ENCODE peak calls at places on chromosome 19, in four cellular contexts. M is cardiac fibroblast, T is IMR-90, R is BJ. Q is an unnamed sample.

GRCh38 chr19:676343-677105 is at the start of gene FSTL3:
- DNase-seq in M (peak; percentile 43), T (no peak), R (no peak), Q (no peak)

GRCh38 chr19:23776507-23777205 is 18.0 kb upstream of the ZNF681 start:
- DNase-seq in M (no peak), T (no peak), R (no peak), Q (no peak)

GRCh38 chr19:55379161-55379560 is 2.5 kb downstream of the TMEM190 start:
- DNase-seq in M (no peak), T (no peak), R (no peak), Q (no peak)

GRCh38 chr19:3291644-3292043 is 67.2 kb downstream of the CELF5 start:
- DNase-seq in M (no peak), T (no peak), R (no peak), Q (no peak)

GRCh38 chr19:3159565-3159964 is 19.0 kb upstream of the S1PR4 start:
- DNase-seq in M (no peak), T (no peak), R (no peak), Q (no peak)

GRCh38 chr19:11539495-11540365 is 1.1 kb downstream of the CNN1 start:
- DNase-seq in M (no peak), T (peak; percentile 22), R (no peak), Q (no peak)

GRCh38 chr19:48900477-48901452 is 653 bp downstream of the NUCB1 start:
- DNase-seq in M (peak; percentile 58), T (peak; percentile 35), R (no peak), Q (peak; percentile 20)

GRCh38 chr19:33430674-33431277 is 57.3 kb downstream of the CEBPG start:
- DNase-seq in M (peak; percentile 73), T (peak; percentile 61), R (no peak), Q (peak; percentile 39)

GRCh38 chr19:49916839-49917733 is 11.9 kb upstream of the ATF5 start:
- DNase-seq in M (no peak), T (no peak), R (no peak), Q (peak; percentile 20)
- TF ChIP-seq CTCF in M (peak; percentile 3), T (no peak), R (no peak), Q (peak; percentile 64)

DNA sequence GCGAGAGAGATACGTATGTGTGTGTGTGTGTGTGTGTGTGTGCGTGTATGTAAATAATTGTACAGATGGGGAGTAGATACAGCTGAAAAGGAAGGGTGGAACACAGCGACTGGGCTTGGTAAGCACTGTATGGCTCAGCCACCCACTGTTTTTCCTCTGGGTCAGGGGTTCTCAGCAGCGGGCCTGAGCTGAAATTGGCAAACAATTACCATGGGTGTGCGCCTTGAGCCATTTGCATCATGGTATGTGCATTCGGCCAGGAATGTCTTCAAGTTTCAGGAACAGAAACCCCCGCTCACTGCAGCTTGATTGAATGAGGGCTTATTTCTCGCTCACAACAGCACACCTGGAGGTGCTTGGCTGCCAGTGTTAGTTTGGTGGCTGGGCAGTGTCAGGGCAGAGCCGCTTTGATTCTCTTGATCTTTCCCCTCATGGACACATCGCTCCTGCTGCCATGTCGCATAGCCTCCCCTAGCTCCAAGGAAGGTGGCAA is 126.7 kb downstream of the SIPA1L3 start:
- DNase-seq in M (peak; percentile 27), T (no peak), R (no peak), Q (no peak)
- TF ChIP-seq CTCF in M (no peak), T (no peak), R (no peak), Q (no peak)

DNA sequence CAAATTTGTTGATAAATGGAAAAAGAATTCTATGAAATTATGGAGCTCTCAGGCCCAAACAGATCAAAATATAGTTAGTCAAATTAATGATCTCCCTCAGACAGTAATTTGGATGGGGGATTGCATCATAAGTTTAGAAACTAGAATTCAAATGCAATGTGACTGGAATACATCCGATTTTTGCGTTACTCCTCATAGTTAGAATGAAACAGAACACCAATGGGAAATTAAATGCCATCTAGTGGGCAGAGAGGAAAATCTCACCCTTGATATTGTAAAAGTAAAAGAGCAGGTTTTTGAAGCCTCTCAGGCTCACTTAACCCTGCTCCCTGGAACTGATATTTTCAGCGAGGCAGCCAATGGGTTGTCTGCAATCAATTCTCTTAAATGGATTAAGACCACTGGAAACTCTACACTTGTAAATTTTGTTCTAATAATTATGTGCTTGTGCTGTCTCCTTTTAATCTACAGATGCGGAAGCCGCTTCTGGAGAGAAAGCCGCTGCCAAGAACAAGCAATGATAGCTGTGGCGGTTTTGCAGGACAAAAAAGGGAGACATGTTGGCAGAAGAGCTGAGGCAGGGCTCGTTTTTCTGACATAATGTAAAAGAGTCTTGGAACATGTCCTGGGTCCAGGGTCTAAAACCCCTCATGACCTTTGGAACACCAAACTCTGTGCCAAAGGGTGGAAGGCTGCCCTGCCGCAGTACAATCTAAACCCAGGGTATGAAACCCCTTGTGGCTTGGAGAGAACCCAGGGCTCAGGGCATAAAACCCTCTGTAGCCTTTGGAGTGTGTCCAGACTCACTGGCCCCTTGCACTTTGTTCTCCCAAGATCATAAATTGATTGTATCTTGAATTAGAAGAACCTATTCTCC is 12.9 kb downstream of the ZNF417 start:
- DNase-seq in M (peak; percentile 69), T (peak; percentile 53), R (no peak), Q (peak; percentile 45)
- TF ChIP-seq CTCF in M (peak; percentile 48), T (peak; percentile 58), R (peak; percentile 55), Q (peak; percentile 41)

GRCh38 chr19:35896643-35897040 is 3.7 kb downstream of the NFKBID start:
- DNase-seq in M (no peak), T (no peak), R (no peak), Q (no peak)

GRCh38 chr19:35901854-35902661 is at the start of gene HCST:
- DNase-seq in M (peak; percentile 11), T (peak; percentile 22), R (peak; percentile 22), Q (peak; percentile 29)

GRCh38 chr19:35901055-35901644 is 810 bp upstream of the NFKBID start:
- DNase-seq in M (peak; percentile 46), T (peak; percentile 51), R (peak; percentile 45), Q (no peak)

GRCh38 chr19:35897706-35898451 is 2.5 kb downstream of the NFKBID start:
- DNase-seq in M (no peak), T (no peak), R (no peak), Q (no peak)

DNA sequence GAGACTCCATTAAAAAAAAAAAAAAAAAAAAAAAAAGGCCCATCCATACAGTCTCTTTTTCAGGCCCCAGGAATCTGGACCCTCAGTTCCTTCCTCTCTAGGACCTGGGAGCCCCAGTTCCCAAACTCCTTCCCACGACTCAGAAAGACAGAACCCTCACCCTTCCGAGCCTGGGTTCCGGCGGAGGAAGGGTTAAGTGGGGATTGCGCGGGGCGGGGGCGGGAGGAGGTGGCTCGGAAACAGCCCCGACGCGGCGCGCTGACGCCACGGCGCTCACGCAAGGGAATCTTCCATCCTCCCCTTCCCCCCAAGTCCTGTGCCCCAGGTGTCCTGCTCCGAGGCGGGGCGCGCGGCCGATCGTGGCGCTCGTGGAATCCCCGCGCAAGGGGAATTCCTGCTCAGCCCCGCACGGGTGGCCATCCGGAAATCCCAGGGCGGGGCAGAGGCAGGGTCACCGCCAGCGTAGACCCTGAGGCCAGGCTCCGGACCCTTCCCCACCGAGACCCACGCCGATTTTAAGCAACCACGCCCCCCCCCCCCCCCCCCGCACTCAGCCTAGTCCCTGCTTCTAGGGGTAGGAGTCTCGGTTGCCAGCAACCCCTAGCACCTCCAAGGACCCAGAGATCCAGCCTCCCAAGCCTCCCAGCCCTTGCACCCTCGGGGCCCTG is 659 bp downstream of the NFKBID start:
- DNase-seq in M (peak; percentile 81), T (peak; percentile 81), R (no peak), Q (peak; percentile 68)
- TF ChIP-seq CTCF in M (no peak), T (no peak), R (no peak), Q (no peak)

DNA sequence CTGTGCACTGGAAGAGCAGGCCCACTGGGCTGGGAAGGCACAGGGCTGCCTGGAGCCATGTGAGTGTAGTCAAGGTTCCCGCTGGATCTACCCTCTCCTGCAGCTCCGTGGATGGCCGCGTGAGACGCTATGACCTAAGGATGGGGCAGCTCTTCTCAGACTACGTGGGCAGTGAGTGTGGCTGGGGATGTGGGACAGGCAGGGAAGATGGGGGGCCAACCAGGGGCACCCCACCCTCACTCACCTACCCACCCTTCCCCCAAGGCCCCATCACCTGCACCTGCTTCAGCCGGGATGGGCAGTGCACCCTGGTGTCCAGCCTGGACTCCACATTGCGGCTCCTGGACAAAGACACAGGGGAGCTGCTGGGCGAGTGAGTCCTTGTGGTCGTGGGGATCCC is 6.1 kb downstream of the WDR83 start:
- DNase-seq in M (no peak), T (no peak), R (no peak), Q (no peak)
- TF ChIP-seq CTCF in M (no peak), T (no peak), R (no peak), Q (no peak)

GRCh38 chr19:5048091-5048726 is 79.3 kb downstream of the KDM4B start:
- DNase-seq in M (peak; percentile 74), T (peak; percentile 67), R (no peak), Q (peak; percentile 65)

GRCh38 chr19:5047251-5047935 is 78.5 kb downstream of the KDM4B start:
- DNase-seq in M (no peak), T (no peak), R (no peak), Q (no peak)

GRCh38 chr19:5046339-5047039 is 77.6 kb downstream of the KDM4B start:
- DNase-seq in M (peak; percentile 66), T (peak; percentile 40), R (no peak), Q (peak; percentile 57)

GRCh38 chr19:5045015-5045414 is 76.1 kb downstream of the KDM4B start:
- DNase-seq in M (no peak), T (no peak), R (no peak), Q (no peak)

DNA sequence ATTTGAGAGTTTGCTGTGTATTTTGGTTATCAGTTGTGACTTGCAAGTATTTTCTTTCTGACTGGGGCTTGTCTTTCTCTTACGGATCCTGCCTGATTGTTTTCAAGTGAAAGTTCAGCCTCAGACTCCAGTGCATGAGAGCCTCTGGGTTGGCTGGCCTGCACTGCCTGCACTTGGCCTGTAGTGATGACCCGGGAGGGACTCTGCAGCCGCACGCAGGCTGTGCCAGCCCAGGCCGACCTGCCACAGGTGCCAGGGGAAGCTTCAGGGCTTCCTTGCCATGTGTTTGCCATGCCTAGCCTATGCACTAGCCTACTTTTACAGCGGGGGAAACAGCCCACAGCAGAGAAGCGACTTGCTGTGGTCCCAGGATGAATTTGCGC is 77.0 kb downstream of the KDM4B start:
- DNase-seq in M (no peak), T (no peak), R (no peak), Q (no peak)
- TF ChIP-seq CTCF in M (no peak), T (no peak), R (no peak), Q (no peak)